ENCODE peak calls at places on chromosomes 6 and 20, in seven cellular contexts. E is HS-5, L is NCI-H2081, Z is pons, D is iPS-NIHi11, R is PC-3, V is IMR-90. K is an unnamed sample.
A peak's percentile ranks its signal among the peaks of the same experiment; 100 is the strongest.

GRCh38 chr20:46914789-46915359 is 20.2 kb downstream of the EYA2 start:
- DNase-seq in E (no peak), D (no peak), L (no peak), V (peak; percentile 35), Z (no peak), R (no peak), K (no peak)

GRCh38 chr6:162181741-162182401 is 545.7 kb downstream of the PRKN start:
- DNase-seq in D (no peak), Z (no peak), V (no peak), L (no peak), R (no peak), E (peak; percentile 2), K (no peak)

GRCh38 chr6:45746046-45746445 is 269.6 kb downstream of the CLIC5 start:
- DNase-seq in E (no peak), D (no peak), L (no peak), R (peak; percentile 63), V (peak; percentile 49), Z (no peak), K (no peak)

GRCh38 chr6:52512199-52512598 is 64.7 kb downstream of the TRAM2 start:
- DNase-seq in V (peak; percentile 88), R (peak; percentile 57), E (peak; percentile 53), Z (peak; percentile 9), L (no peak), D (no peak), K (no peak)

GRCh38 chr6:105199711-105200110 is 19.9 kb upstream of the POPDC3 start:
- DNase-seq in L (no peak), D (no peak), Z (no peak), R (peak; percentile 30), V (no peak), E (no peak), K (no peak)

GRCh38 chr6:3278691-3279090 is 19.9 kb downstream of the PSMG4 start:
- DNase-seq in R (no peak), L (no peak), D (no peak), V (no peak), E (no peak), Z (no peak), K (no peak)

GRCh38 chr20:33309631-33310030 is 26.6 kb downstream of the BPIFB1 start:
- DNase-seq in V (no peak), D (no peak), R (no peak), L (no peak), E (no peak), Z (no peak), K (no peak)

GRCh38 chr6:136035378-136036070 is 184.0 kb downstream of the PDE7B start:
- DNase-seq in L (no peak), R (no peak), D (no peak), V (peak; percentile 72), Z (no peak), E (no peak), K (no peak)

GRCh38 chr6:56475736-56476457 is 166.8 kb downstream of the DST start:
- DNase-seq in D (no peak), L (peak; percentile 54), V (peak; percentile 71), Z (no peak), R (peak; percentile 43), E (no peak), K (no peak)

GRCh38 chr20:5127204-5127858 is 523 bp downstream of the CDS2 start:
- DNase-seq in Z (no peak), R (peak; percentile 54), V (peak; percentile 56), L (peak; percentile 77), D (peak; percentile 24), E (no peak), K (peak; percentile 15)

GRCh38 chr6:19827903-19828302 is 9.3 kb upstream of the ID4 start:
- DNase-seq in L (no peak), D (no peak), R (no peak), V (no peak), E (no peak), Z (no peak), K (no peak)

GRCh38 chr20:37318046-37318445 is 27.9 kb upstream of the SRC start:
- DNase-seq in D (no peak), Z (no peak), V (no peak), L (no peak), E (no peak), R (no peak), K (no peak)

GRCh38 chr20:8097307-8097706 is 34.8 kb upstream of the PLCB1 start:
- DNase-seq in E (no peak), L (no peak), V (no peak), R (no peak), Z (no peak), D (no peak), K (no peak)

GRCh38 chr20:62576815-62577214 is 65.5 kb upstream of the SLCO4A1 start:
- DNase-seq in Z (no peak), V (peak; percentile 16), D (peak; percentile 86), R (peak; percentile 8), L (no peak), E (no peak), K (peak; percentile 43)

GRCh38 chr6:11328613-11329247 is 96.3 kb upstream of the NEDD9 start:
- DNase-seq in R (no peak), L (no peak), V (peak; percentile 80), E (no peak), D (no peak), Z (no peak), K (no peak)

GRCh38 chr20:8362457-8362856 is 230.4 kb downstream of the PLCB1 start:
- DNase-seq in E (no peak), Z (no peak), L (no peak), R (no peak), V (no peak), D (no peak), K (no peak)

GRCh38 chr6:7235712-7236311 is 77.2 kb downstream of the SSR1 start:
- DNase-seq in V (no peak), R (peak; percentile 59), Z (no peak), L (peak; percentile 78), D (no peak), E (no peak), K (no peak)